ENCODE peak calls at places on chromosomes 12 and 14, in ten cellular contexts. C is NB4, P is NCI-H1436, N is EH, H is T-helper 2 cell, Y is NCI-H1105 treated with DMSO at 0.1 percent for 48 hours, S is heart right ventricle, Z is iPS-NIHi11, O is GM04504, M is amniotic stem cell. B is an unnamed sample.

GRCh38 chr14:67835596-67835995 is 16.0 kb downstream of the RAD51B start:
- DNase-seq in N (no peak), M (no peak), P (no peak), O (no peak), Z (no peak), H (no peak), S (no peak), C (no peak), Y (no peak), B (no peak)

GRCh38 chr12:52691076-52691764 is 11.0 kb upstream of the KRT1 start:
- DNase-seq in C (no peak), H (peak), S (no peak), O (no peak), N (no peak), P (no peak), M (no peak), Y (peak), Z (peak), B (peak)

GRCh38 chr14:53285064-53285463 is 131.9 kb upstream of the DDHD1 start:
- DNase-seq in Y (no peak), O (no peak), C (no peak), M (no peak), Z (no peak), S (no peak), P (no peak), N (no peak), H (no peak), B (no peak)

GRCh38 chr12:58893421-58893986 is 26.8 kb downstream of the LRIG3 start:
- DNase-seq in S (no peak), O (no peak), N (peak), Y (no peak), C (no peak), M (no peak), P (no peak), Z (no peak), H (no peak), B (no peak)

GRCh38 chr14:21279783-21280182 is at the start of gene RPGRIP1:
- DNase-seq in S (no peak), C (no peak), Z (no peak), N (no peak), O (no peak), Y (no peak), M (no peak), H (no peak), P (no peak), B (no peak)

GRCh38 chr12:32983968-32984367 is 87.4 kb upstream of the PKP2 start:
- DNase-seq in M (no peak), Y (no peak), C (peak), S (no peak), P (peak), Z (peak), H (no peak), O (no peak), N (no peak), B (no peak)

GRCh38 chr14:51529731-51530130 is 122.0 kb upstream of the FRMD6 start:
- DNase-seq in H (no peak), C (no peak), O (no peak), Z (no peak), P (no peak), S (no peak), Y (no peak), N (no peak), M (no peak), B (no peak)

GRCh38 chr12:49920241-49920914 is 16.7 kb upstream of the FAIM2 start:
- DNase-seq in C (peak), N (peak), Z (no peak), S (no peak), Y (no peak), P (no peak), H (no peak), O (no peak), M (no peak), B (no peak)

GRCh38 chr14:47044841-47045240 is 393.3 kb upstream of the RPL10L start:
- DNase-seq in H (no peak), N (no peak), O (no peak), Y (peak), M (no peak), Z (peak), S (no peak), C (no peak), P (no peak), B (peak)

GRCh38 chr12:51883998-51884675 is 3.8 kb upstream of the ANKRD33 start:
- DNase-seq in Z (no peak), N (no peak), S (no peak), O (no peak), Y (no peak), H (no peak), P (no peak), M (no peak), C (no peak), B (no peak)

GRCh38 chr14:73007835-73008234 is 19.1 kb downstream of the ZFYVE1 start:
- DNase-seq in N (peak), O (no peak), Y (no peak), H (no peak), Z (no peak), P (no peak), M (no peak), C (no peak), S (no peak), B (no peak)

GRCh38 chr14:35406811-35407630 is 2.5 kb upstream of the NFKBIA start:
- DNase-seq in M (peak), Y (peak), S (peak), Z (peak), N (peak), O (peak), H (no peak), C (peak), P (peak), B (peak)

GRCh38 chr12:104736307-104736706 is 221.8 kb downstream of the SLC41A2 start:
- DNase-seq in M (peak), P (no peak), O (peak), Z (no peak), N (peak), C (no peak), Y (no peak), H (no peak), S (no peak), B (peak)

GRCh38 chr12:18861287-18861858 is 123.5 kb downstream of the CAPZA3 start:
- DNase-seq in C (peak), Y (peak), S (no peak), O (no peak), P (no peak), Z (no peak), M (no peak), H (no peak), N (peak), B (no peak)

GRCh38 chr14:50530358-50530757 is 2.0 kb downstream of the MAP4K5 start:
- DNase-seq in M (no peak), S (no peak), O (no peak), N (peak), Z (no peak), P (no peak), C (no peak), H (no peak), Y (no peak), B (no peak)

GRCh38 chr14:68549057-68549421 is 243.8 kb downstream of the ZFP36L1 start:
- DNase-seq in H (no peak), N (peak), Y (no peak), S (no peak), Z (no peak), C (no peak), M (peak), P (no peak), O (peak), B (no peak)

GRCh38 chr14:49594347-49595089 is 4.2 kb upstream of the LRR1 start:
- DNase-seq in S (no peak), P (no peak), O (no peak), N (peak), C (no peak), Y (no peak), M (no peak), H (no peak), Z (no peak), B (no peak)

GRCh38 chr12:40375076-40375475 is 150.3 kb downstream of the LRRK2 start:
- DNase-seq in Y (no peak), O (no peak), C (peak), N (peak), Z (no peak), M (no peak), H (no peak), P (no peak), S (no peak), B (no peak)

GRCh38 chr12:114006482-114007425 is 40.6 kb upstream of the RBM19 start:
- DNase-seq in P (no peak), Y (peak), N (no peak), Z (no peak), O (no peak), S (no peak), M (no peak), C (no peak), H (no peak), B (peak)

GRCh38 chr12:96445743-96446655 is 43.4 kb upstream of the CFAP54 start:
- DNase-seq in N (peak), P (no peak), C (peak), Z (no peak), M (peak), S (peak), Y (no peak), H (no peak), O (peak), B (no peak)

GRCh38 chr12:39846971-39847661 is 227.5 kb upstream of the ABCD2 start:
- DNase-seq in N (peak), H (no peak), O (peak), M (no peak), Z (peak), S (no peak), C (no peak), Y (no peak), P (no peak), B (no peak)

GRCh38 chr12:30782316-30783173 is 27.8 kb upstream of the CAPRIN2 start:
- DNase-seq in H (no peak), Z (no peak), Y (no peak), S (peak), O (no peak), C (no peak), N (no peak), P (no peak), M (no peak), B (no peak)

GRCh38 chr12:51270067-51270846 is at the start of gene SMAGP:
- DNase-seq in Y (peak), N (peak), H (peak), O (no peak), M (no peak), P (no peak), S (peak), C (peak), Z (peak), B (peak)

GRCh38 chr12:92139634-92140555 is 5.8 kb downstream of the BTG1 start:
- DNase-seq in Y (no peak), O (no peak), S (no peak), Z (no peak), H (no peak), M (no peak), N (peak), C (no peak), P (no peak), B (peak)

GRCh38 chr12:98296462-98297079 is 218.8 kb upstream of the TMPO start:
- DNase-seq in C (no peak), S (no peak), M (no peak), Z (peak), H (no peak), Y (no peak), P (no peak), N (peak), O (no peak), B (no peak)

GRCh38 chr12:4489551-4489950 is 43.9 kb upstream of the FGF6 start:
- DNase-seq in Y (no peak), P (no peak), H (no peak), O (no peak), S (no peak), C (no peak), Z (no peak), N (no peak), M (no peak), B (no peak)

GRCh38 chr14:100586520-100587247 is 533 bp downstream of the BEGAIN start:
- DNase-seq in N (peak), H (no peak), C (no peak), P (peak), S (no peak), Y (peak), M (no peak), O (no peak), Z (peak), B (peak)

GRCh38 chr14:60981626-60982455 is 796 bp downstream of the SLC38A6 start:
- DNase-seq in H (no peak), S (no peak), Y (no peak), M (no peak), P (no peak), O (peak), N (peak), Z (peak), C (peak), B (peak)

GRCh38 chr12:89768586-89769482 is 60.2 kb upstream of the ATP2B1 start:
- DNase-seq in O (peak), S (no peak), Y (no peak), N (peak), M (peak), H (no peak), C (peak), P (no peak), Z (no peak), B (no peak)

GRCh38 chr14:50344116-50344775 is 32.1 kb downstream of the DMAC2L start:
- DNase-seq in C (no peak), Y (no peak), M (no peak), P (no peak), Z (no peak), N (peak), H (no peak), O (no peak), S (no peak), B (no peak)

GRCh38 chr12:118060301-118061010 is 523 bp downstream of the WSB2 start:
- DNase-seq in Z (no peak), S (peak), M (no peak), C (peak), P (no peak), H (peak), Y (no peak), N (peak), O (no peak), B (no peak)

GRCh38 chr12:113239288-113239771 is 18.1 kb downstream of the TPCN1 start:
- DNase-seq in N (no peak), P (no peak), Y (no peak), Z (no peak), O (no peak), H (no peak), C (no peak), S (no peak), M (no peak), B (peak)

GRCh38 chr12:1760566-1761382 is 59.6 kb upstream of the LRTM2 start:
- DNase-seq in S (no peak), H (no peak), C (peak), Z (no peak), P (no peak), M (no peak), Y (no peak), N (peak), O (peak), B (no peak)

GRCh38 chr12:76757694-76758093 is 6.2 kb upstream of the ZDHHC17 start:
- DNase-seq in M (no peak), S (no peak), C (no peak), O (no peak), Y (no peak), N (peak), Z (no peak), P (no peak), H (no peak), B (no peak)

GRCh38 chr14:29352681-29353080 is 575.0 kb downstream of the PRKD1 start:
- DNase-seq in N (no peak), H (no peak), M (no peak), P (no peak), C (no peak), O (no peak), Y (no peak), S (no peak), Z (no peak), B (no peak)

B was measured in DMS79 treated with DMSO at 0.1 percent for 48 hours.